ENCODE peak calls at places on chromosome 2, in six cellular contexts. W, K, V, N, B and A are unnamed samples.

GRCh38 chr2:103174711-103175110 is 412.9 kb downstream of the TMEM182 start:
- DNase-seq in W (no peak), K (no peak), V (no peak), N (no peak), B (no peak), A (no peak)

GRCh38 chr2:168369087-168369486 is 87.0 kb upstream of the CERS6 start:
- DNase-seq in W (no peak), K (no peak), V (no peak), N (no peak), B (no peak), A (no peak)

GRCh38 chr2:37843554-37843953 is 81.5 kb upstream of the RMDN2 start:
- DNase-seq in W (no peak), K (no peak), V (no peak), N (no peak), B (no peak), A (no peak)

GRCh38 chr2:8487461-8487932 is 194.4 kb upstream of the ID2 start:
- DNase-seq in W (no peak), K (no peak), V (peak), N (no peak), B (peak), A (no peak)

GRCh38 chr2:76748581-76749296 is 773.4 kb downstream of the LRRTM4 start:
- DNase-seq in W (no peak), K (no peak), V (no peak), N (no peak), B (no peak), A (no peak)

GRCh38 chr2:29064746-29065478 is 9.4 kb downstream of the PCARE start:
- DNase-seq in W (no peak), K (no peak), V (peak), N (no peak), B (no peak), A (no peak)

GRCh38 chr2:67234443-67234842 is 162.7 kb upstream of the ETAA1 start:
- DNase-seq in W (no peak), K (no peak), V (no peak), N (no peak), B (peak), A (no peak)

GRCh38 chr2:15875969-15876705 is 64.2 kb upstream of the MYCN start:
- DNase-seq in W (no peak), K (no peak), V (no peak), N (no peak), B (no peak), A (no peak)

GRCh38 chr2:8438996-8439395 is 242.9 kb upstream of the ID2 start:
- DNase-seq in W (no peak), K (no peak), V (no peak), N (no peak), B (no peak), A (no peak)

GRCh38 chr2:35714883-35715282 is 640.7 kb upstream of the CRIM1 start:
- DNase-seq in W (no peak), K (no peak), V (no peak), N (no peak), B (no peak), A (no peak)

GRCh38 chr2:167856190-167856589 is 391.2 kb downstream of the STK39 start:
- DNase-seq in W (no peak), K (no peak), V (no peak), N (no peak), B (no peak), A (no peak)

GRCh38 chr2:27356056-27356381 is 545 bp downstream of the GTF3C2 start:
- DNase-seq in W (no peak), K (no peak), V (no peak), N (no peak), B (peak), A (no peak)

GRCh38 chr2:177332041-177332991 is 60.3 kb upstream of the AGPS start:
- DNase-seq in W (peak), K (peak), V (peak), N (no peak), B (peak), A (no peak)

GRCh38 chr2:366706-367105 is 78.8 kb upstream of the ALKAL2 start:
- DNase-seq in W (no peak), K (no peak), V (no peak), N (no peak), B (no peak), A (no peak)

GRCh38 chr2:138107288-138107687 is 143.0 kb downstream of the HNMT start:
- DNase-seq in W (no peak), K (no peak), V (peak), N (no peak), B (no peak), A (no peak)

GRCh38 chr2:207121784-207122183 is 44.0 kb downstream of the KLF7 start:
- DNase-seq in W (no peak), K (no peak), V (no peak), N (no peak), B (no peak), A (no peak)